ENCODE peak calls at places on chromosomes 3 and 15, in five cellular contexts. One of them, this sample, is unnamed.

GRCh38 chr3:137148406-137148805 is 190.6 kb downstream of the IL20RB start:
- DNase-seq in HTR-8/SVneo: no peak
- DNase-seq in glomerular endothelial cell: no peak
- DNase-seq in HEK293T: no peak
- DNase-seq in SW 1271: no peak
- DNase-seq in this sample: no peak

GRCh38 chr3:87674397-87675161 is 384.2 kb downstream of the CGGBP1 start:
- DNase-seq in HTR-8/SVneo: no peak
- DNase-seq in glomerular endothelial cell: no peak
- DNase-seq in HEK293T: no peak
- DNase-seq in SW 1271: no peak
- DNase-seq in this sample: peak

GRCh38 chr3:162134571-162134970 is 638.0 kb downstream of the OTOL1 start:
- DNase-seq in HTR-8/SVneo: no peak
- DNase-seq in glomerular endothelial cell: no peak
- DNase-seq in HEK293T: no peak
- DNase-seq in SW 1271: no peak
- DNase-seq in this sample: peak

GRCh38 chr15:76903251-76903681 is 1.9 kb downstream of the SCAPER start:
- DNase-seq in HTR-8/SVneo: peak
- DNase-seq in glomerular endothelial cell: no peak
- DNase-seq in HEK293T: no peak
- DNase-seq in SW 1271: peak
- DNase-seq in this sample: peak

GRCh38 chr3:143970773-143971366 is 753 bp upstream of the DIPK2A start:
- DNase-seq in HTR-8/SVneo: peak
- DNase-seq in glomerular endothelial cell: no peak
- DNase-seq in HEK293T: peak
- DNase-seq in SW 1271: no peak
- DNase-seq in this sample: peak

GRCh38 chr15:70351391-70351790 is 253.7 kb upstream of the TLE3 start:
- DNase-seq in HTR-8/SVneo: no peak
- DNase-seq in glomerular endothelial cell: no peak
- DNase-seq in HEK293T: no peak
- DNase-seq in SW 1271: no peak
- DNase-seq in this sample: no peak

GRCh38 chr3:159480046-159480445 is 508.6 kb upstream of the IL12A start:
- DNase-seq in HTR-8/SVneo: no peak
- DNase-seq in glomerular endothelial cell: no peak
- DNase-seq in HEK293T: no peak
- DNase-seq in SW 1271: no peak
- DNase-seq in this sample: no peak

GRCh38 chr3:138331143-138331894 is 1.7 kb upstream of the NME9 start:
- DNase-seq in HTR-8/SVneo: no peak
- DNase-seq in glomerular endothelial cell: no peak
- DNase-seq in HEK293T: no peak
- DNase-seq in SW 1271: peak
- DNase-seq in this sample: no peak

GRCh38 chr15:74826372-74826819 is at the start of gene CPLX3:
- DNase-seq in HTR-8/SVneo: no peak
- DNase-seq in glomerular endothelial cell: no peak
- DNase-seq in HEK293T: no peak
- DNase-seq in SW 1271: no peak
- DNase-seq in this sample: peak

GRCh38 chr3:106792716-106793115 is 584.5 kb upstream of the CCDC54 start:
- DNase-seq in HTR-8/SVneo: no peak
- DNase-seq in glomerular endothelial cell: no peak
- DNase-seq in HEK293T: no peak
- DNase-seq in SW 1271: no peak
- DNase-seq in this sample: no peak

GRCh38 chr3:41176554-41176953 is 22.8 kb upstream of the CTNNB1 start:
- DNase-seq in HTR-8/SVneo: no peak
- DNase-seq in glomerular endothelial cell: no peak
- DNase-seq in HEK293T: no peak
- DNase-seq in SW 1271: no peak
- DNase-seq in this sample: no peak

GRCh38 chr3:54822206-54822605 is 105.7 kb downstream of the LRTM1 start:
- DNase-seq in HTR-8/SVneo: no peak
- DNase-seq in glomerular endothelial cell: no peak
- DNase-seq in HEK293T: no peak
- DNase-seq in SW 1271: no peak
- DNase-seq in this sample: no peak

GRCh38 chr3:23019596-23020300 is 183.4 kb upstream of the UBE2E2 start:
- DNase-seq in HTR-8/SVneo: no peak
- DNase-seq in glomerular endothelial cell: no peak
- DNase-seq in HEK293T: peak
- DNase-seq in SW 1271: no peak
- DNase-seq in this sample: no peak

GRCh38 chr15:36117394-36117793 is 462.0 kb upstream of the CDIN1 start:
- DNase-seq in HTR-8/SVneo: no peak
- DNase-seq in glomerular endothelial cell: no peak
- DNase-seq in HEK293T: no peak
- DNase-seq in SW 1271: no peak
- DNase-seq in this sample: no peak

GRCh38 chr15:60647246-60647645 is 168.3 kb upstream of the ICE2 start:
- DNase-seq in HTR-8/SVneo: no peak
- DNase-seq in glomerular endothelial cell: no peak
- DNase-seq in HEK293T: no peak
- DNase-seq in SW 1271: no peak
- DNase-seq in this sample: no peak

GRCh38 chr15:46080018-46080417 is 445.2 kb downstream of the SQOR start:
- DNase-seq in HTR-8/SVneo: no peak
- DNase-seq in glomerular endothelial cell: no peak
- DNase-seq in HEK293T: peak
- DNase-seq in SW 1271: no peak
- DNase-seq in this sample: no peak

GRCh38 chr15:31467361-31467760 is 140.7 kb downstream of the KLF13 start:
- DNase-seq in HTR-8/SVneo: no peak
- DNase-seq in glomerular endothelial cell: no peak
- DNase-seq in HEK293T: no peak
- DNase-seq in SW 1271: no peak
- DNase-seq in this sample: no peak

GRCh38 chr15:78988361-78988911 is 43.6 kb upstream of the CTSH start:
- DNase-seq in HTR-8/SVneo: peak
- DNase-seq in glomerular endothelial cell: peak
- DNase-seq in HEK293T: no peak
- DNase-seq in SW 1271: peak
- DNase-seq in this sample: peak

GRCh38 chr3:22779737-22780136 is 423.4 kb upstream of the UBE2E2 start:
- DNase-seq in HTR-8/SVneo: no peak
- DNase-seq in glomerular endothelial cell: no peak
- DNase-seq in HEK293T: no peak
- DNase-seq in SW 1271: no peak
- DNase-seq in this sample: no peak

GRCh38 chr3:124352143-124352528 is 360.2 kb upstream of the ROPN1 start:
- DNase-seq in HTR-8/SVneo: no peak
- DNase-seq in glomerular endothelial cell: no peak
- DNase-seq in HEK293T: no peak
- DNase-seq in SW 1271: no peak
- DNase-seq in this sample: no peak

GRCh38 chr3:176274161-176274560 is 923.1 kb downstream of the TBL1XR1 start:
- DNase-seq in HTR-8/SVneo: no peak
- DNase-seq in glomerular endothelial cell: no peak
- DNase-seq in HEK293T: no peak
- DNase-seq in SW 1271: no peak
- DNase-seq in this sample: no peak

GRCh38 chr3:171187706-171188290 is 161.3 kb upstream of the SLC2A2 start:
- DNase-seq in HTR-8/SVneo: peak
- DNase-seq in glomerular endothelial cell: no peak
- DNase-seq in HEK293T: peak
- DNase-seq in SW 1271: peak
- DNase-seq in this sample: peak

GRCh38 chr15:81514769-81515168 is 140.8 kb upstream of the TMC3 start:
- DNase-seq in HTR-8/SVneo: no peak
- DNase-seq in glomerular endothelial cell: no peak
- DNase-seq in HEK293T: no peak
- DNase-seq in SW 1271: no peak
- DNase-seq in this sample: no peak

GRCh38 chr3:178439504-178439903 is 96.7 kb upstream of the KCNMB2 start:
- DNase-seq in HTR-8/SVneo: peak
- DNase-seq in glomerular endothelial cell: no peak
- DNase-seq in HEK293T: no peak
- DNase-seq in SW 1271: no peak
- DNase-seq in this sample: no peak

GRCh38 chr15:24078310-24079029 is 391.4 kb upstream of the NDN start:
- DNase-seq in HTR-8/SVneo: no peak
- DNase-seq in glomerular endothelial cell: no peak
- DNase-seq in HEK293T: no peak
- DNase-seq in SW 1271: no peak
- DNase-seq in this sample: no peak

GRCh38 chr3:184477940-184478339 is 83.6 kb upstream of the EPHB3 start:
- DNase-seq in HTR-8/SVneo: no peak
- DNase-seq in glomerular endothelial cell: no peak
- DNase-seq in HEK293T: no peak
- DNase-seq in SW 1271: no peak
- DNase-seq in this sample: no peak

GRCh38 chr3:150411106-150411460 is 3.0 kb downstream of the TSC22D2 start:
- DNase-seq in HTR-8/SVneo: no peak
- DNase-seq in glomerular endothelial cell: no peak
- DNase-seq in HEK293T: no peak
- DNase-seq in SW 1271: peak
- DNase-seq in this sample: peak

GRCh38 chr3:174023445-174023844 is 625.9 kb downstream of the NLGN1 start:
- DNase-seq in HTR-8/SVneo: no peak
- DNase-seq in glomerular endothelial cell: no peak
- DNase-seq in HEK293T: no peak
- DNase-seq in SW 1271: no peak
- DNase-seq in this sample: no peak

GRCh38 chr15:69830425-69830824 is 267.3 kb downstream of the TLE3 start:
- DNase-seq in HTR-8/SVneo: no peak
- DNase-seq in glomerular endothelial cell: no peak
- DNase-seq in HEK293T: no peak
- DNase-seq in SW 1271: no peak
- DNase-seq in this sample: no peak

GRCh38 chr3:45832691-45833090 is 9.2 kb downstream of the LZTFL1 start:
- DNase-seq in HTR-8/SVneo: peak
- DNase-seq in glomerular endothelial cell: no peak
- DNase-seq in HEK293T: no peak
- DNase-seq in SW 1271: no peak
- DNase-seq in this sample: no peak

GRCh38 chr3:47409284-47409683 is 28.5 kb downstream of the PTPN23 start:
- DNase-seq in HTR-8/SVneo: no peak
- DNase-seq in glomerular endothelial cell: no peak
- DNase-seq in HEK293T: no peak
- DNase-seq in SW 1271: no peak
- DNase-seq in this sample: no peak

GRCh38 chr3:5013021-5013906 is 34.0 kb downstream of the BHLHE40 start:
- DNase-seq in HTR-8/SVneo: peak
- DNase-seq in glomerular endothelial cell: no peak
- DNase-seq in HEK293T: no peak
- DNase-seq in SW 1271: peak
- DNase-seq in this sample: no peak

GRCh38 chr3:49647741-49648140 is 26.4 kb upstream of the APEH start:
- DNase-seq in HTR-8/SVneo: no peak
- DNase-seq in glomerular endothelial cell: no peak
- DNase-seq in HEK293T: no peak
- DNase-seq in SW 1271: no peak
- DNase-seq in this sample: no peak

GRCh38 chr3:143363276-143363675 is 243.7 kb downstream of the CHST2 start:
- DNase-seq in HTR-8/SVneo: no peak
- DNase-seq in glomerular endothelial cell: no peak
- DNase-seq in HEK293T: no peak
- DNase-seq in SW 1271: no peak
- DNase-seq in this sample: no peak